ENCODE peak calls at places on chromosomes 16 and 17, in five cellular contexts. C, D, S, G and O are unnamed samples.

GRCh38 chr17:47844814-47845453 is 3.9 kb upstream of the SCRN2 start:
- DNase-seq in C (no peak), D (no peak), S (no peak), G (no peak), O (no peak)

GRCh38 chr16:2775317-2775716 is 1.8 kb downstream of the ELOB start:
- DNase-seq in C (no peak), D (no peak), S (no peak), G (no peak), O (no peak)

GRCh38 chr17:81349397-81350319 is 45.6 kb upstream of the BAHCC1 start:
- DNase-seq in C (no peak), D (no peak), S (no peak), G (no peak), O (peak; percentile 60)

GRCh38 chr16:20300312-20301097 is 26.8 kb downstream of the GP2 start:
- DNase-seq in C (peak; percentile 41), D (peak; percentile 62), S (peak; percentile 59), G (no peak), O (peak; percentile 68)

GRCh38 chr17:42760652-42761581 is at the start of gene RAMP2:
- DNase-seq in C (no peak), D (no peak), S (peak; percentile 65), G (no peak), O (no peak)

GRCh38 chr16:45454-45853 is 8.0 kb downstream of the POLR3K start:
- DNase-seq in C (no peak), D (no peak), S (no peak), G (no peak), O (no peak)

GRCh38 chr16:4509420-4509819 is 29.2 kb downstream of the CDIP1 start:
- DNase-seq in C (no peak), D (no peak), S (no peak), G (no peak), O (no peak)

GRCh38 chr16:46591257-46591656 is 29.9 kb downstream of the SHCBP1 start:
- DNase-seq in C (no peak), D (no peak), S (no peak), G (no peak), O (no peak)

GRCh38 chr16:86044881-86045600 is 146.1 kb downstream of the IRF8 start:
- DNase-seq in C (peak; percentile 45), D (no peak), S (no peak), G (peak; percentile 42), O (no peak)

GRCh38 chr17:74619077-74619673 is 4.4 kb downstream of the CD300E start:
- DNase-seq in C (no peak), D (no peak), S (no peak), G (no peak), O (peak; percentile 25)

GRCh38 chr16:52265446-52265861 is 281.5 kb downstream of the TOX3 start:
- DNase-seq in C (no peak), D (no peak), S (no peak), G (no peak), O (peak; percentile 11)

GRCh38 chr17:37708616-37709212 is 36.1 kb downstream of the HNF1B start:
- DNase-seq in C (peak; percentile 76), D (no peak), S (no peak), G (no peak), O (peak; percentile 53)

GRCh38 chr16:52573365-52574104 is 26.6 kb upstream of the TOX3 start:
- DNase-seq in C (peak; percentile 83), D (no peak), S (no peak), G (no peak), O (no peak)

GRCh38 chr16:53091508-53092211 is 36.9 kb downstream of the CHD9 start:
- DNase-seq in C (peak; percentile 55), D (peak; percentile 70), S (no peak), G (peak; percentile 65), O (peak; percentile 68)

GRCh38 chr17:70797166-70797565 is 627.8 kb downstream of the KCNJ2 start:
- DNase-seq in C (no peak), D (no peak), S (no peak), G (no peak), O (no peak)

GRCh38 chr17:42660692-42661345 is 1.7 kb downstream of the TUBG2 start:
- DNase-seq in C (peak; percentile 62), D (no peak), S (no peak), G (no peak), O (peak; percentile 81)

GRCh38 chr16:75288596-75289120 is 37.2 kb upstream of the BCAR1 start:
- DNase-seq in C (no peak), D (no peak), S (no peak), G (peak; percentile 45), O (no peak)

GRCh38 chr16:65846210-65846602 is 520.3 kb upstream of the CDH5 start:
- DNase-seq in C (no peak), D (no peak), S (no peak), G (no peak), O (no peak)

GRCh38 chr17:20721151-20721550 is 141.6 kb downstream of the CDRT15L2 start:
- DNase-seq in C (no peak), D (no peak), S (no peak), G (no peak), O (peak; percentile 55)

GRCh38 chr16:15966420-15967222 is 17.2 kb downstream of the ABCC1 start:
- DNase-seq in C (no peak), D (no peak), S (no peak), G (no peak), O (peak; percentile 91)

GRCh38 chr17:70896843-70897242 is 727.5 kb downstream of the KCNJ2 start:
- DNase-seq in C (no peak), D (no peak), S (no peak), G (no peak), O (no peak)

GRCh38 chr17:6536566-6537065 is 19.7 kb downstream of the PITPNM3 start:
- DNase-seq in C (no peak), D (no peak), S (no peak), G (no peak), O (no peak)

GRCh38 chr16:23240994-23241393 is 58.4 kb downstream of the SCNN1G start:
- DNase-seq in C (no peak), D (no peak), S (no peak), G (no peak), O (no peak)

GRCh38 chr16:23245268-23245667 is 56.8 kb upstream of the SCNN1B start:
- DNase-seq in C (no peak), D (no peak), S (no peak), G (no peak), O (no peak)

GRCh38 chr16:23249830-23250229 is 52.3 kb upstream of the SCNN1B start:
- DNase-seq in C (no peak), D (no peak), S (no peak), G (no peak), O (no peak)

GRCh38 chr16:23248261-23249194 is 53.6 kb upstream of the SCNN1B start:
- DNase-seq in C (no peak), D (no peak), S (no peak), G (no peak), O (peak; percentile 91)

DNA sequence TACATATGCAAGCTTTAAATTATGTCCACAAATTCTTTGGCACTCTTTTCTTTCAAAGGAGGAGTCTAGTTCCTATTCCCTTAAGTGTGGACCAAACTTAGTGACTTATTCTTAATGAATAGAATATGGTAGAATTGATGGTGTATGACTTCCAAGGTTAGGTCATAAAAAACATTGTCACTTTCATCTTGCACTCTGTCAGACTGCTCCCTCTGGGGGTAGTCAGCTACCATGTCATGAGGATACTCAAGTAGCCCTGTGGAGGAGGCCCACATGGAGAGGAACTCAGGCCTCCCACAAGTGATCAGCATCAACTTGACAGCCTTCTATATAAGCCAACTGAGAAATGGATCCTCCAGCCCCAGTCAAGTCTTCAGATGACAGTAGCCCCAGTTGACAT is 58.0 kb upstream of the SCNN1B start:
- DNase-seq in C (no peak), D (no peak), S (no peak), G (no peak), O (no peak)
- TF ChIP-seq CTCF in C (no peak), D (no peak), S (no peak), G (no peak), O (no peak)

GRCh38 chr17:3529817-3530741 is 27.5 kb downstream of the TRPV3 start:
- DNase-seq in C (peak; percentile 39), D (no peak), S (no peak), G (no peak), O (no peak)
- TF ChIP-seq CTCF in C (no peak), D (no peak), S (no peak), G (no peak), O (no peak)

GRCh38 chr17:76453431-76453743 is 435 bp upstream of the UBE2O start:
- DNase-seq in C (no peak), D (no peak), S (no peak), G (no peak), O (no peak)

GRCh38 chr17:76449126-76449525 is 3.8 kb downstream of the UBE2O start:
- DNase-seq in C (no peak), D (no peak), S (no peak), G (no peak), O (no peak)

GRCh38 chr17:76452102-76452645 is 778 bp downstream of the UBE2O start:
- DNase-seq in C (no peak), D (no peak), S (peak; percentile 47), G (no peak), O (no peak)

GRCh38 chr17:76451480-76451879 is 1.5 kb downstream of the UBE2O start:
- DNase-seq in C (no peak), D (no peak), S (no peak), G (no peak), O (no peak)

GRCh38 chr17:76452646-76453430 is at the start of gene UBE2O:
- DNase-seq in C (peak; percentile 88), D (peak; percentile 88), S (peak; percentile 95), G (peak; percentile 84), O (peak; percentile 80)
- TF ChIP-seq CTCF in C (no peak), D (peak; percentile 22), S (peak; percentile 46), G (peak; percentile 23), O (no peak)

GRCh38 chr16:29943846-29944669 is 17.8 kb upstream of the TMEM219 start:
- DNase-seq in C (peak; percentile 84), D (peak; percentile 68), S (no peak), G (no peak), O (peak; percentile 96)
- TF ChIP-seq CTCF in C (no peak), D (no peak), S (no peak), G (peak; percentile 26), O (no peak)

DNA sequence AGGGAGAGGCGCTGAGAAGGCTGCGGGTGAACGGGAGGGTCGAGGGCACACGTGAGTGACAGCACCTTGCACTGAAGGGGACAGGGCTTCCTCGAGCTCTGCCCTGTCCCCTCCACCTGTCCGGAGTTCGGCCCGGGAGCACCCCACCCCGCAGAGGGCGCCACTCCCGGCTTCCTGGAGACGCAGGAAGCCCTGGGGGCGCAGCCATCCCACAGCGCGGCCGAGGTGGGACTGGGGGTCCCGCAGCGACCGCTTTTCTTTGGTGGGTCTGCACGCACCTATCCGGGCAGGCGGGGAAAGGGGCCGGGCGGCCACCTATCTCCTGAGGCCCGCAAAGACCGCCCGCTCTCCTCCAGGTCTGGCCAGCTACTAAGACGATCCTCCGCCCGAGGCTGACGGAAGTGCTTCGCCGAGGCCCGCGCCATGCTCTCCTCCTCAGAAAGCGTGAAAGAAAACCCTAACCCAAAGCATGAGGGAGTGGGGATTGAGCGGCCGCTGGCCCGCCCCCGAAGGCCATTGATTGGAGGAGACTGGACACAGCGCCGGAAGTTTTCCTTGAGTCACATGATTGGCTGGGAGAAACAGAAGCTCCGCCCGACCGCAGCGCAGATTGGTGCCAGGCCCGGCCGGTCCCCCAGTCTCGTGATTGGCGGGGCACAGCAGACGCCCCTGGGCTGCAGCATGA is 34.4 kb downstream of the DDX19A start:
- DNase-seq in C (peak; percentile 98), D (peak; percentile 98), S (peak; percentile 94), G (peak; percentile 97), O (peak; percentile 99)
- TF ChIP-seq CTCF in C (no peak), D (no peak), S (no peak), G (peak; percentile 28), O (peak; percentile 39)